ENCODE peak calls at places on chromosomes 11 and 22, in seven cellular contexts. S is CD8-positive, alpha-beta memory T cell; E is lower lobe of right lung; Q is CD4-positive, CD25-positive, alpha-beta regulatory T cell; R is bronchial epithelial cell; I is fibroblast of lung; A is cardiac muscle cell. O is an unnamed sample. For H3K36me3, the result is how much of the 10 kb centered on the place peaks cover.

GRCh38 chr11:102760355-102761035 is 19.9 kb downstream of the MMP10 start:
- DNase-seq in S (no peak), E (no peak), Q (no peak), R (peak), I (peak), A (peak), O (no peak)

GRCh38 chr11:64745523-64746328 is 1.8 kb upstream of the RASGRP2 start:
- DNase-seq in S (peak), E (peak), Q (peak), R (no peak), I (peak), A (peak), O (no peak)

GRCh38 chr11:24509114-24509513 is 12.3 kb downstream of the LUZP2 start:
- DNase-seq in S (no peak), E (no peak), Q (no peak), R (peak), I (peak), A (peak), O (peak)

GRCh38 chr11:70833554-70833953 is 418.8 kb downstream of the SHANK2 start:
- DNase-seq in S (no peak), E (no peak), Q (no peak), R (no peak), I (no peak), A (no peak), O (no peak)

GRCh38 chr11:69217276-69218105 is 61.8 kb downstream of the SMIM38 start:
- DNase-seq in S (no peak), E (no peak), Q (no peak), R (no peak), I (peak), A (no peak), O (no peak)

GRCh38 chr22:30212996-30213441 is 33.5 kb downstream of the LIF start:
- DNase-seq in S (no peak), E (peak), Q (no peak), R (no peak), I (peak), A (peak), O (no peak)

GRCh38 chr11:819943-820649 is 1.4 kb downstream of the PNPLA2 start:
- DNase-seq in S (peak), E (peak), Q (peak), R (peak), I (peak), A (peak), O (peak)

GRCh38 chr11:27701262-27702105 is 1.2 kb upstream of the BDNF start:
- DNase-seq in S (no peak), E (no peak), Q (no peak), R (no peak), I (peak), A (peak), O (no peak)

GRCh38 chr22:17434856-17435255 is 65.6 kb downstream of the CECR2 start:
- DNase-seq in S (no peak), E (no peak), Q (no peak), R (peak), I (peak), A (no peak), O (no peak)

GRCh38 chr22:44661070-44661469 is 40.9 kb upstream of the PRR5 start:
- DNase-seq in S (no peak), E (peak), Q (no peak), R (no peak), I (no peak), A (no peak), O (no peak)

GRCh38 chr11:19561011-19561410 is 151.6 kb upstream of the NAV2 start:
- DNase-seq in S (no peak), E (no peak), Q (no peak), R (no peak), I (peak), A (peak), O (no peak)

GRCh38 chr11:86672007-86672621 is at the start of gene ME3:
- DNase-seq in S (peak), E (peak), Q (no peak), R (no peak), I (peak), A (peak), O (no peak)

GRCh38 chr11:74070713-74071506 is 62.0 kb upstream of the UCP3 start:
- DNase-seq in S (no peak), E (no peak), Q (no peak), R (no peak), I (no peak), A (no peak), O (no peak)

GRCh38 chr11:124643605-124644425 is 21.2 kb downstream of the TBRG1 start:
- DNase-seq in S (no peak), E (no peak), Q (no peak), R (peak), I (peak), A (peak), O (no peak)

GRCh38 chr22:23196165-23196564 is 15.9 kb downstream of the BCR start:
- DNase-seq in S (no peak), E (no peak), Q (no peak), R (no peak), I (no peak), A (no peak), O (no peak)

GRCh38 chr11:68870470-68870869 is 28.8 kb upstream of the CPT1A start:
- DNase-seq in S (no peak), E (no peak), Q (no peak), R (no peak), I (peak), A (no peak), O (no peak)

GRCh38 chr11:68255526-68255925 is 16.2 kb downstream of the C11orf24 start:
- DNase-seq in S (no peak), E (no peak), Q (no peak), R (no peak), I (no peak), A (peak), O (no peak)

GRCh38 chr22:48959496-48959895 is 868.2 kb downstream of the BRD1 start:
- DNase-seq in S (no peak), E (no peak), Q (no peak), R (no peak), I (no peak), A (no peak), O (no peak)

GRCh38 chr11:92979176-92979575 is 9.7 kb downstream of the MTNR1B start:
- DNase-seq in S (no peak), E (no peak), Q (no peak), R (peak), I (peak), A (no peak), O (no peak)

GRCh38 chr11:9663699-9664275 is at the start of gene SWAP70:
- DNase-seq in S (peak), E (peak), Q (peak), R (peak), I (peak), A (peak), O (peak)

GRCh38 chr11:119065369-119065768 is 2.2 kb upstream of the VPS11 start:
- DNase-seq in S (no peak), E (no peak), Q (peak), R (peak), I (peak), A (peak), O (peak)

GRCh38 chr11:63837027-63837688 is 1.8 kb upstream of the MARK2 start:
- DNase-seq in S (peak), E (peak), Q (peak), R (peak), I (peak), A (peak), O (peak)

GRCh38 chr11:83724704-83725114 is 438.5 kb upstream of the CCDC90B start:
- DNase-seq in S (no peak), E (peak), Q (no peak), R (peak), I (peak), A (peak), O (no peak)

GRCh38 chr11:14886509-14886908 is 5.5 kb downstream of the CYP2R1 start:
- DNase-seq in S (no peak), E (no peak), Q (no peak), R (no peak), I (no peak), A (no peak), O (no peak)

GRCh38 chr22:48398181-48398905 is 1429.3 kb downstream of the BRD1 start:
- DNase-seq in S (no peak), E (no peak), Q (no peak), R (no peak), I (no peak), A (no peak), O (no peak)

GRCh38 chr22:25485626-25486545 is 78.6 kb upstream of the GRK3 start:
- DNase-seq in S (no peak), E (no peak), Q (no peak), R (no peak), I (no peak), A (no peak), O (no peak)

GRCh38 chr11:114392735-114393667 is 7.3 kb downstream of the C11orf71 start:
- DNase-seq in S (no peak), E (no peak), Q (no peak), R (no peak), I (no peak), A (no peak), O (no peak)

GRCh38 chr11:57823859-57824258 is 62.3 kb downstream of the CTNND1 start:
- DNase-seq in S (no peak), E (no peak), Q (no peak), R (no peak), I (no peak), A (no peak), O (no peak)

GRCh38 chr22:49999063-49999900 is 13.3 kb downstream of the IL17REL start:
- DNase-seq in S (no peak), E (peak), Q (no peak), R (no peak), I (no peak), A (no peak), O (no peak)

GRCh38 chr11:70597751-70598377 is 199.5 kb downstream of the CTTN start:
- DNase-seq in S (no peak), E (no peak), Q (no peak), R (no peak), I (no peak), A (no peak), O (no peak)

GRCh38 chr11:65119670-65119995 is 2.1 kb upstream of the ZNHIT2 start:
- DNase-seq in S (no peak), E (no peak), Q (no peak), R (no peak), I (no peak), A (no peak), O (no peak)

GRCh38 chr11:110795124-110795624 is 82.9 kb upstream of the ARHGAP20 start:
- DNase-seq in S (no peak), E (no peak), Q (no peak), R (no peak), I (peak), A (no peak), O (no peak)
- H3K36me3 ChIP-seq in S (under half), E (under half), Q (under half), R (under half), I (under half), A (under half), O (under half)

DNA sequence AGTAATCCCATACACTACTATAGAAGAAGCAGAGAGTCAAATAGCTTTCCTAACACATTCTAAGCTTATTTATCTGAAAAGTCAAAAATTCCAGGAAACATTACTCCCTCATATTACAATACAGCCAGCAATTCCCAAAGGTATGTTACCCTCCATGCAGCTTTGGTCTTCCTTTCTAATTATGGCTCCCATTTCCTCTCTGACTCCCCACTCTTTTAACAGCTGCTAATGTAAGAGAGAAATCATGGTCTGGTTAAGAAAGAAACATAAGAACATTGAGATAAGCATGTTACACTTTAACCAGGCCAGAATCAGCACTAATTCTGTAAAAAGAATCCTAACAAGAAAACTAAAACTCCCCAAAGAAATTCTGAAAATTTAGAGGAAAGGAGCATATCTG is 6.8 kb downstream of the PPP2R1B start:
- DNase-seq in S (no peak), E (no peak), Q (no peak), R (no peak), I (no peak), A (peak), O (no peak)
- H3K36me3 ChIP-seq in S (under half), E (half or more), Q (half or more), R (under half), I (under half), A (under half), O (half or more)

GRCh38 chr11:12216542-12217422 is 106.4 kb downstream of the MICAL2 start:
- DNase-seq in S (no peak), E (no peak), Q (no peak), R (no peak), I (peak), A (peak), O (no peak)
- H3K36me3 ChIP-seq in S (under half), E (under half), Q (half or more), R (under half), I (under half), A (half or more), O (under half)

DNA sequence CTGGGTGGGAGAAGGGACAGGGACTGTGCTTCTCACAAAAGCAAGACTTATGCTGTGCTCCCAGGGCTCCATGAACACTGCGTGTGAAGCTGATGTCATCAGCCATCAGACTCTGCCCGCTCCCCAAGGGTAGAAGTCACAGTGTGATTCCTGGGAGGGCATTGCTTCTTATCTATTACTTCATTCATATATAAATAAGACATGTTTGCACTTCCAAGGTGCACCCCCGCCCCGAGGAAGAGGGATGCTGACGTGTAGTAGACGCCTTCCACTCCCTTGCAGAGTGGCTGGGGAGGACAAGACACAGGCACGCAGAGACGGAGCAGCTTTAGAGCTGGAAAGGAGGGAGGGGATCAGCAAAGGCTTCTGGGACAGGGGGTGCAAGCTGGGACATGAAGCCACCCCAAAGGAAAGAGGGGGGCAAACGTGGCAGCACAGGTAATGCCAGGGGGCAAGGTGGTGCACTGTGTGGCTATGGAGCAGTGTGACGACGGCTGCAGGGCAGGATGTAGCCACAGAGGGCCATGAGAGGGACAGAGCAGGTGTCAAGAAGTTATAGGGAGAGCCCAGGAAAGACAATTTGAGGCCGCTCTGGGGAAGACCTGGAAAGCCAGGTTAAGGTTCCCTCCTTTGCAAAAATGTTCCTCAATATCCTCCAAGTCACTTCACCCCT is 558.5 kb downstream of the MN1 start:
- DNase-seq in S (no peak), E (no peak), Q (no peak), R (peak), I (no peak), A (no peak), O (no peak)
- H3K36me3 ChIP-seq in S (under half), E (under half), Q (under half), R (under half), I (under half), A (under half), O (under half)

DNA sequence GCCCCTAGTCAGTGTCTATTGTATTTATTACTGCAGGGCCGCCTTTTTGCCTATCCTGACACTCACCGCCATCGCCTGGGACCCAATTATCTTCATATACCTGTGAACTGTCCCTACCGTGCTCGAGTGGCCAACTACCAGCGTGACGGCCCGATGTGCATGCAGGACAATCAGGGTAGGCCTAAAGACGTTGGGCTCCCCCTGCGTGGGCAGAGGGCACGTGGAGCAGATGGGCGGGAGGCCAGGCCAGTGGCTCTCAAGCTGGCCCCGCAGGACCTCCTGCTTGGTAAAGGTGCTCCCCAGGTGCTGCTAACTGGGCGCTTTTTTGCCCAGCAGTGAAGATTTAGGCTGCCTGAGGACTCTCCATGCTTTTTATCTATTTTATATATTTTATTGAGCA is 22.5 kb downstream of the CAT start:
- DNase-seq in S (no peak), E (no peak), Q (no peak), R (no peak), I (no peak), A (no peak), O (no peak)
- H3K36me3 ChIP-seq in S (under half), E (half or more), Q (half or more), R (under half), I (under half), A (under half), O (under half)

DNA sequence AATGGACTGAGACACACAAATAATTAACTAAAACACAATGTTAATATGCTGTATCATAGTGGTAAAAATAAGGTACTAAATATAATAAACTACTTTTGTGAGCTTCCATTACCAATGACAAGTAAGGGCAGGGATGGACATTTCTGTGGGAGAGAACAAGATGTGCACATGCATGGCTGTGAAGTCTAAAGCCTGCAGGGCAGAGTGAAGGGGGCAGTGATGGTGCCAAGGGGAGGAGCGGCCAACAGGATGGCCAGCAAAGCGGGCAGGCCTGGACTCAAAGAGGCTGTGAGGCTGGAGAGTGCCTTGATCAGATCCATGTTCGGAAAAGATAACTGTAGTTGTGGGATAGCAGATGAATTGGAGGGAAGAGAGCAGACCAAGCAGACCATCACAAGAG is 12.5 kb downstream of the DESI1 start:
- DNase-seq in S (no peak), E (no peak), Q (no peak), R (no peak), I (no peak), A (no peak), O (no peak)
- H3K36me3 ChIP-seq in S (under half), E (under half), Q (under half), R (under half), I (under half), A (under half), O (half or more)